ENCODE peak calls at places on chromosomes 1 and 21, in seven cellular contexts. P is A549, U is stomach, D is ovary, Q is SK-N-SH, W is sigmoid colon, A is transverse colon. B is an unnamed sample.

GRCh38 chr1:5916572-5917280 is 75.5 kb downstream of the NPHP4 start:
- DNase-seq in P (no peak), U (no peak), D (no peak), Q (no peak), W (no peak), A (no peak), B (no peak)

GRCh38 chr1:43688594-43689000 is 18.7 kb upstream of the ST3GAL3 start:
- DNase-seq in P (no peak), U (no peak), D (no peak), Q (no peak), W (no peak), A (no peak), B (no peak)

GRCh38 chr1:30908886-30909777 is 574 bp upstream of the SDC3 start:
- DNase-seq in P (no peak), U (no peak), D (no peak), Q (no peak), W (peak), A (peak), B (peak)

GRCh38 chr1:100700586-100700985 is 19.0 kb upstream of the VCAM1 start:
- DNase-seq in P (no peak), U (no peak), D (no peak), Q (no peak), W (no peak), A (no peak), B (no peak)

GRCh38 chr1:232589111-232589808 is 40.7 kb downstream of the SIPA1L2 start:
- DNase-seq in P (no peak), U (no peak), D (no peak), Q (no peak), W (no peak), A (no peak), B (no peak)

GRCh38 chr1:15617874-15618684 is 821 bp downstream of the DDI2 start:
- DNase-seq in P (no peak), U (no peak), D (no peak), Q (peak), W (no peak), A (peak), B (peak)

GRCh38 chr1:182430263-182431068 is 19.5 kb upstream of the RGSL1 start:
- DNase-seq in P (no peak), U (no peak), D (no peak), Q (no peak), W (no peak), A (no peak), B (no peak)

GRCh38 chr1:33181038-33181861 is 593 bp downstream of the TRIM62 start:
- DNase-seq in P (peak), U (peak), D (peak), Q (peak), W (peak), A (peak), B (peak)

GRCh38 chr1:25616932-25617625 is 488 bp downstream of the MAN1C1 start:
- DNase-seq in P (no peak), U (no peak), D (peak), Q (peak), W (no peak), A (no peak), B (peak)

GRCh38 chr1:211285196-211285595 is 26.0 kb downstream of the RCOR3 start:
- DNase-seq in P (no peak), U (no peak), D (no peak), Q (no peak), W (no peak), A (no peak), B (no peak)

GRCh38 chr1:65175171-65176070 is 27.4 kb downstream of the AK4 start:
- DNase-seq in P (no peak), U (no peak), D (no peak), Q (no peak), W (no peak), A (no peak), B (no peak)

GRCh38 chr1:30538906-30539855 is 184.2 kb downstream of the MATN1 start:
- DNase-seq in P (no peak), U (no peak), D (no peak), Q (no peak), W (no peak), A (no peak), B (no peak)

GRCh38 chr1:207397525-207397926 is 56.6 kb upstream of the CR2 start:
- DNase-seq in P (peak), U (no peak), D (no peak), Q (no peak), W (no peak), A (no peak), B (no peak)

GRCh38 chr1:38608202-38608864 is 251.2 kb downstream of the RRAGC start:
- DNase-seq in P (no peak), U (no peak), D (no peak), Q (peak), W (no peak), A (no peak), B (no peak)

GRCh38 chr1:3557366-3557765 is 53.9 kb downstream of the MEGF6 start:
- DNase-seq in P (no peak), U (no peak), D (no peak), Q (no peak), W (no peak), A (no peak), B (no peak)

DNA sequence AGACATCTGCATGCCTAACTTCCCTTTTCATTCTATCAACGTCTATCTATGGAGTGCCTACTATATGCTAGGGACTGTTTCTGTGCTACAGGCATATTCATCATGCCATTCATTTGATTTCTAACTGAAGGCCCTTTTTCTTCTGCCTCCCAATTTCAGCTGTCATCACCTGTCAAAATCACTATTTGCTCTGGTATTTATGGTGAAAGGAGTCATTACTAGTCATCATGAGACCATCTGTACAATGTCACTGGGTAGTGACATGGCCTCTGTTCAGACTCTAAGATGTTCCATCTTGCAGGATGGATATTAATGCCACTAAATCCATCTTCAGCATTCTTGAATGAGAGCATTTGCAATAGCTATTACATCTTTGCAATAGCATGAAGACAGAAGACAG is 4.2 kb upstream of the KRTAP13-1 start:
- DNase-seq in P (no peak), U (no peak), D (no peak), Q (no peak), W (no peak), A (no peak), B (no peak)
- TF ChIP-seq EP300 in P (no peak), U (no peak), D (no peak), Q (no peak), W (no peak), A (no peak), B (no peak)

DNA sequence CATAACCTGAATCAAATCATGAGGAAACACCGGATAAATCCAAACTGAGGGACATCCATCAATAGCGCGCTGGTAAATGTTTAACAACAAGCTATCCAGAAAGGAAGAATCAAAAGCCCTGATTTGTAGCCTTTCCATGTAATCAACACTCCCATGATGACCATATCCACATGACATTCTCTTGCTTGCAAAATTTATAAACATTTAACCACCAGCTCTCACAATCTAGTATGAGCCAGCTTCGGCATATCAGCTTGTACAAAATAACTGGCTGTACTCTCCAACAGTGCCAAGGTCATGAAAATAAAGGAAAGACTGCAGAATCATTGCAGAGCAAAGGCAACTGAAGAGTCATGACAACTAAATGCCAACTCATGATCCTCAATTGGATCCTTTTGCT is 15.7 kb downstream of the HSD11B1 start:
- DNase-seq in P (no peak), U (no peak), D (no peak), Q (no peak), W (no peak), A (no peak), B (no peak)
- TF ChIP-seq EP300 in P (no peak), U (no peak), D (no peak), Q (no peak), W (no peak), A (no peak), B (no peak)

GRCh38 chr1:97743129-97743528 is 177.7 kb downstream of the DPYD start:
- DNase-seq in P (no peak), U (no peak), D (no peak), Q (no peak), W (no peak), A (no peak), B (no peak)
- TF ChIP-seq EP300 in P (no peak), U (no peak), D (no peak), Q (no peak), W (no peak), A (no peak), B (no peak)

GRCh38 chr21:45592208-45592619 is 50.0 kb upstream of the SLC19A1 start:
- DNase-seq in P (no peak), U (no peak), D (no peak), Q (no peak), W (peak), A (peak), B (peak)
- TF ChIP-seq EP300 in P (no peak), U (no peak), D (no peak), Q (no peak), W (no peak), A (peak), B (no peak)

GRCh38 chr21:42534901-42535378 is 21.3 kb downstream of the SLC37A1 start:
- DNase-seq in P (no peak), U (peak), D (no peak), Q (no peak), W (no peak), A (peak), B (no peak)
- TF ChIP-seq EP300 in P (no peak), U (no peak), D (no peak), Q (no peak), W (no peak), A (no peak), B (no peak)

DNA sequence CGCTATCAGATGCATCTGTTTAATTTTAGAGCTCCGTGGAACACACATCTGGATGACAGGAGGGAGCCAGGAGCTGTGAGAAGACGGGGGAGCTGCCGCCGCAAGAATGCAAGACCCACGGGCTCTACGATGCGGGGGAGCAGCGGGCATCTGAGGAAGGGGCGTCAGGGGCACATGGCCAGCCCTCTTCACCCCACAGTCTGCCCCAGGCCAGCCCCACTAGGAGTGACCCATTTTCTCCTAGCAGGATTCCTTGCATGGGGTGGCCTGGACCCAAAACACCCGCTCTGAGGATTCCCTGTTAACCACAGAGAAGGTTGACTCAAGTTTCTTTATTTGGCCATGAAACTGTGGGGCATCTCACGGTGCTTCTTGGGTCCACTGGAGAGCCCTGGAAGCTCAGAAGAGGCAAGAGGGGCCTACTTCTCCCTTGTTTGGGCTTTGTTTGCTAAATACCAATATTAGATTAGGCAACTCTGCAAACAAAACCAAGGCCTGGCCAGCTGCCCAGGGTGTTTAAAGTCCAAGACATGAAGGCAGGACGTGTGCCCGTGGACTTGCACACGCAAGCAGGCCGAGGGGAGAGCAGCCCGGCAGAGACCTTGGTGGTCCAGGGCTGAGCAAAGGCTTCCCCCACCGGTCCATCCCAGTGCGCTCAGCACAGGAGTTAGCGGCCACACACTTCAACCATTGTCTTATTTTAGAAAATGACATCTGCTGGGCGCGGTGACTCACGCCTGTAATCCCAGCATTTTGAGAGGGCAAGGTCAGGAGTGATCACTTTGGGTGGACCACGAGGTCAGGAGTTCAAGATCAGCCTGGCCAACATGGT is 89.8 kb downstream of the DHRS3 start:
- DNase-seq in P (peak), U (peak), D (peak), Q (no peak), W (peak), A (peak), B (peak)
- TF ChIP-seq EP300 in P (peak), U (no peak), D (no peak), Q (no peak), W (no peak), A (no peak), B (no peak)

GRCh38 chr1:183881387-183882084 is 76.6 kb downstream of the RGL1 start:
- DNase-seq in P (peak), U (peak), D (peak), Q (no peak), W (no peak), A (no peak), B (no peak)
- TF ChIP-seq EP300 in P (no peak), U (no peak), D (no peak), Q (no peak), W (no peak), A (no peak), B (no peak)

GRCh38 chr1:23177438-23178380 is 9.1 kb upstream of the LUZP1 start:
- DNase-seq in P (peak), U (peak), D (peak), Q (peak), W (peak), A (peak), B (peak)
- TF ChIP-seq EP300 in P (no peak), U (no peak), D (no peak), Q (no peak), W (no peak), A (no peak), B (no peak)

B was measured in suprapubic skin.